ENCODE peak calls at places on chromosomes 4 and X, in eight cellular contexts. D is foreskin fibroblast; C is GM10248; S is SK-N-SH; J is CD4-positive, alpha-beta T cell; U is CD8-positive, alpha-beta T cell; G is lung; A is heart left ventricle. N is an unnamed sample.

GRCh38 chr4:145352438-145353145 is 129.1 kb upstream of the SMAD1 start:
- DNase-seq in J (no peak), A (no peak), G (no peak), S (no peak), D (no peak), U (no peak), C (no peak), N (no peak)

GRCh38 chrX:24777660-24778059 is 83.9 kb downstream of the POLA1 start:
- DNase-seq in D (no peak), J (no peak), S (no peak), A (no peak), U (no peak), G (no peak), C (peak), N (no peak)

GRCh38 chrX:74514384-74514783 is 93.1 kb downstream of the SLC16A2 start:
- DNase-seq in S (no peak), A (no peak), D (no peak), G (no peak), C (no peak), J (no peak), U (no peak), N (no peak)

GRCh38 chrX:50920132-50920531 is 9.6 kb downstream of the BMP15 start:
- DNase-seq in G (no peak), S (no peak), D (no peak), A (no peak), C (no peak), U (no peak), J (no peak), N (no peak)

GRCh38 chr4:167025651-167026050 is 208.6 kb downstream of the SPOCK3 start:
- DNase-seq in U (no peak), S (no peak), D (no peak), J (no peak), G (no peak), A (no peak), C (no peak), N (no peak)

GRCh38 chrX:42241421-42241820 is 318.1 kb upstream of the CASK start:
- DNase-seq in G (no peak), D (no peak), U (no peak), C (no peak), A (no peak), J (no peak), S (no peak), N (no peak)

GRCh38 chrX:106874075-106874474 is 29.1 kb downstream of the RIPPLY1 start:
- DNase-seq in D (no peak), C (peak), S (peak), A (no peak), G (no peak), U (no peak), J (no peak), N (no peak)

GRCh38 chr4:99586322-99586721 is 11.7 kb downstream of the MTTP start:
- DNase-seq in D (no peak), U (no peak), G (no peak), C (no peak), S (no peak), J (no peak), A (no peak), N (no peak)

GRCh38 chr4:100738388-100739165 is 220.8 kb upstream of the EMCN start:
- DNase-seq in C (no peak), A (no peak), J (no peak), S (no peak), G (no peak), D (peak), U (no peak), N (no peak)

GRCh38 chr4:102675142-102675541 is 85.6 kb downstream of the MANBA start:
- DNase-seq in G (no peak), J (no peak), C (no peak), A (no peak), S (no peak), U (no peak), D (no peak), N (no peak)

GRCh38 chrX:54208531-54208930 is 25.5 kb upstream of the FAM120C start:
- DNase-seq in G (no peak), S (no peak), U (no peak), J (no peak), A (no peak), C (no peak), D (peak), N (no peak)

GRCh38 chr4:77360451-77360850 is 203.4 kb downstream of the CCNG2 start:
- DNase-seq in D (no peak), G (no peak), C (no peak), U (no peak), A (no peak), J (no peak), S (no peak), N (no peak)

GRCh38 chr4:90950385-90950841 is 823.2 kb downstream of the CCSER1 start:
- DNase-seq in A (no peak), G (no peak), U (no peak), S (peak), C (no peak), J (no peak), D (no peak), N (no peak)

GRCh38 chr4:148023782-148024181 is 291.9 kb downstream of the ARHGAP10 start:
- DNase-seq in U (no peak), A (no peak), J (no peak), D (no peak), S (no peak), C (no peak), G (no peak), N (no peak)

GRCh38 chr4:74376888-74377483 is 12.0 kb downstream of the EREG start:
- DNase-seq in D (peak), U (no peak), A (no peak), S (peak), G (no peak), C (peak), J (no peak), N (no peak)

GRCh38 chr4:76987153-76987562 is 37.6 kb downstream of the SEPTIN11 start:
- DNase-seq in J (no peak), A (peak), U (no peak), D (peak), C (no peak), G (no peak), S (no peak), N (no peak)

GRCh38 chr4:20615492-20616136 is 84.6 kb upstream of the PACRGL start:
- DNase-seq in D (no peak), U (no peak), J (no peak), S (no peak), C (no peak), G (no peak), A (no peak), N (no peak)

GRCh38 chr4:33031328-33031727 is 2311.2 kb downstream of the PCDH7 start:
- DNase-seq in S (no peak), U (no peak), D (no peak), J (no peak), C (no peak), A (no peak), G (no peak), N (no peak)

DNA sequence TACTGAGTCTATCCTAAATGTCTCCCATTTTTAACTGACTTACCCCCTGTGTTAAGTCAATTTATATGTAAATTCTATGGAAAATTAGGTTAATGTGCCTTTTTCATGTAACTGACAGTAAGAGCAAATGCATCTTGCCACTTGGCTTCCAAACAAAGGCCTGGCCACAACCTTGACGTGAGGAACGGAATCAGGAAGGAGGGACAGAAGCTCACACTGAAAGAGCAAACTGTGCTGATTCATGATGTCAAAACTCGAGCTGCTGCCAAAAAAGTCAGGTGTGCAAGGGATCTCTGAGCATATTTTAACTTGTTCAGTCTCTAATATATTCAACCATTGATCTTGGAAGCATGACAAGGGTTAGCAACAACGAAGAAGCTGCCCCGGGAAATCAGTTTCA is 35.8 kb downstream of the GPM6A start:
- DNase-seq in U (no peak), D (no peak), J (no peak), C (no peak), S (no peak), A (no peak), G (no peak), N (no peak)
- TF ChIP-seq CTCF in U (no peak), D (no peak), J (no peak), C (no peak), S (no peak), A (no peak), G (no peak), N (no peak)

GRCh38 chr4:156677136-156677535 is 294.5 kb downstream of the PDGFC start:
- DNase-seq in G (no peak), C (peak), U (no peak), J (no peak), S (peak), D (peak), A (no peak), N (no peak)

GRCh38 chr4:156676116-156676851 is 295.3 kb downstream of the PDGFC start:
- DNase-seq in U (no peak), D (no peak), J (no peak), C (no peak), A (no peak), S (no peak), G (no peak), N (no peak)

GRCh38 chr4:156672492-156672891 is 299.1 kb downstream of the PDGFC start:
- DNase-seq in D (peak), G (no peak), A (no peak), J (no peak), C (no peak), U (no peak), S (no peak), N (no peak)

GRCh38 chr4:156672924-156673323 is 298.7 kb downstream of the PDGFC start:
- DNase-seq in G (no peak), A (no peak), D (peak), S (no peak), U (no peak), C (no peak), J (no peak), N (no peak)

GRCh38 chr4:156673483-156673882 is 298.1 kb downstream of the PDGFC start:
- DNase-seq in U (no peak), D (peak), C (no peak), A (no peak), S (no peak), G (no peak), J (no peak), N (no peak)
- TF ChIP-seq CTCF in U (no peak), D (no peak), C (no peak), A (no peak), S (no peak), G (no peak), J (no peak), N (no peak)

GRCh38 chr4:115852767-115853091 is 739.3 kb upstream of the NDST4 start:
- DNase-seq in J (no peak), S (no peak), U (no peak), D (no peak), G (no peak), C (no peak), A (no peak), N (no peak)
- TF ChIP-seq CTCF in J (no peak), S (no peak), U (no peak), D (no peak), G (no peak), C (no peak), A (no peak), N (no peak)

GRCh38 chr4:57214654-57215411 is 104.6 kb upstream of the IGFBP7 start:
- DNase-seq in S (no peak), G (no peak), C (no peak), D (no peak), A (no peak), J (no peak), U (no peak), N (no peak)

GRCh38 chr4:57205580-57205979 is 95.4 kb upstream of the IGFBP7 start:
- DNase-seq in S (no peak), D (no peak), J (no peak), C (no peak), A (no peak), U (no peak), G (no peak), N (no peak)

GRCh38 chr4:57206172-57206571 is 96.0 kb upstream of the IGFBP7 start:
- DNase-seq in A (no peak), S (no peak), D (no peak), C (no peak), J (no peak), G (no peak), U (no peak), N (no peak)

DNA sequence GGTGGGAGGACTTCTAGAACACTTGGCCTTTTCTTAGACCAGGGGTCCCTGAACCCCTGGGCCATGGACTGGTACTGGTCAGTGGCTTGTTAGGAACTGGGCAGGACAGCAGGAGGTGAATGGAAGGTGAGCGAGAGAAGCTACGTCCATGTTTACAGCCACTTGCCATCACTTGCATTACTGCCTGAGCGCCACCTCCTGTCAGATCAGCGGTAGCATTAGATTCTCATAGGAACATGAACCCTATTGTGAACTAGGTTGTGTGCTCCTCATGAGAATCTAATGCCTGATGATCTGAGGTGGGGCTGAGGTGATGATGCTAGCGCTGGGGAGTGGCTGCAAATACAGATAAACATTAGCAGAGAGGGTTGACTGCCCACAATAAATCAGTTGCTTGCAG is 100.9 kb upstream of the IGFBP7 start:
- DNase-seq in D (no peak), S (no peak), C (no peak), U (no peak), A (no peak), J (no peak), G (no peak), N (no peak)
- TF ChIP-seq CTCF in D (no peak), S (no peak), C (no peak), U (no peak), A (no peak), J (no peak), G (no peak), N (no peak)

GRCh38 chr4:154927126-154927525 is 146.1 kb downstream of the RBM46 start:
- DNase-seq in C (no peak), G (no peak), A (no peak), J (no peak), D (no peak), U (no peak), S (no peak), N (no peak)
- TF ChIP-seq CTCF in C (no peak), G (no peak), A (no peak), J (no peak), D (no peak), U (no peak), S (no peak), N (no peak)

GRCh38 chrX:70092247-70092646 is 30.0 kb downstream of the OTUD6A start:
- DNase-seq in A (no peak), G (no peak), S (no peak), D (no peak), J (no peak), C (no peak), U (no peak), N (no peak)

GRCh38 chrX:70096052-70096451 is 33.8 kb downstream of the OTUD6A start:
- DNase-seq in D (no peak), J (no peak), C (no peak), G (no peak), U (no peak), A (no peak), S (no peak), N (no peak)
- TF ChIP-seq CTCF in D (no peak), J (no peak), C (no peak), G (no peak), U (no peak), A (no peak), S (peak), N (peak)

DNA sequence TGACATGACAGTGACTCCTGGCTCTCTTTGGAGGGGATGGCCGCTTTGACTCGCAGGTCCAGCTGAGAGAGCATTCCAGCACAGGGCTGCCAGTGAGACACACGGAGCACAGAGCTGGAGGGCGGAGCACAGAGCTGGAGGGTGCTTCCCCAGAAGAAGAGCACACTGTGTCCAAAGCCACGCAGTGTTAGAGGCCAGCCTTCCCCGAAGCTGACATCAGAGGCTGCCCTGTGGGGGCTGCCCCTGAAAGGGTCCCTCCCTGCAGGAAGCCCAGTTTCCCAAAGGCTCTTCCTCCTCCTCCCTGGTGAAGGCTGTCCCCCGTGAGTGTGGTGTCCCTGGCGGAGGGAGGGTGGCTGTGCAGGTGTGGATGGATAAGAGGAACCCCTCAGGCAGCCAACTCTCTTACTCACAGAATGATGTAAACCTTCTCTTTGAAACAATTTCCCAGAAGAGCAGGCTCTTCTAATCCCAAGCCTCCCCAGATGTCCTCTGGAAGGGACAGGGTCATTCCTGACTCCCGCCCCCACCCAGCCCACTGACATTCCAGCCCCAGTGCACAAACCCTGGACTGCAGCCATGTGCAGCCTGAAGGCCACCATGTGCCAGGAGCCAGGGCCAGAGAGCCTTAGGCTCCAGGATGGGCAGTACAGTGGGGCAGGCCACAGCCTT is 53.4 kb downstream of the PSAPL1 start:
- DNase-seq in S (no peak), J (no peak), C (no peak), U (no peak), G (no peak), D (no peak), A (peak), N (no peak)
- TF ChIP-seq CTCF in S (no peak), J (no peak), C (no peak), U (no peak), G (no peak), D (no peak), A (no peak), N (no peak)

N was measured in progenitor cell of endocrine pancreas.